ENCODE peak calls at places on chromosomes 7 and 10, in six cellular contexts. Q, Y, E, T, H and X are unnamed samples.
A peak's percentile ranks its signal among the peaks of the same experiment; 100 is the strongest.

GRCh38 chr7:84264341-84264740 is 69.8 kb upstream of the SEMA3A start:
- DNase-seq in Q (no peak), Y (no peak), E (no peak), T (no peak), H (no peak), X (no peak)

GRCh38 chr10:89115876-89116627 is 91.1 kb downstream of the CH25H start:
- DNase-seq in Q (no peak), Y (no peak), E (no peak), T (peak; percentile 93), H (peak; percentile 82), X (peak; percentile 76)

GRCh38 chr7:77326131-77326530 is 90.0 kb downstream of the GSAP start:
- DNase-seq in Q (no peak), Y (no peak), E (no peak), T (peak; percentile 56), H (no peak), X (peak; percentile 63)

GRCh38 chr10:7409045-7409731 is 1.6 kb downstream of the SFMBT2 start:
- DNase-seq in Q (peak; percentile 42), Y (peak; percentile 78), E (no peak), T (no peak), H (no peak), X (peak; percentile 53)

GRCh38 chr7:131431289-131431688 is 103.6 kb downstream of the MKLN1 start:
- DNase-seq in Q (no peak), Y (no peak), E (no peak), T (peak; percentile 76), H (no peak), X (no peak)

GRCh38 chr10:119306514-119306951 is 99.2 kb downstream of the GRK5 start:
- DNase-seq in Q (peak; percentile 53), Y (peak; percentile 87), E (no peak), T (peak; percentile 48), H (no peak), X (no peak)

GRCh38 chr7:4208586-4208985 is 473.5 kb upstream of the FOXK1 start:
- DNase-seq in Q (no peak), Y (no peak), E (no peak), T (no peak), H (no peak), X (no peak)

GRCh38 chr7:4834601-4835397 is 27.0 kb downstream of the PAPOLB start:
- DNase-seq in Q (no peak), Y (no peak), E (no peak), T (no peak), H (no peak), X (no peak)

GRCh38 chr7:40758590-40758989 is 623.8 kb downstream of the SUGCT start:
- DNase-seq in Q (no peak), Y (no peak), E (no peak), T (no peak), H (no peak), X (no peak)

GRCh38 chr7:40760997-40761396 is 626.2 kb downstream of the SUGCT start:
- DNase-seq in Q (no peak), Y (no peak), E (no peak), T (no peak), H (peak; percentile 19), X (no peak)

GRCh38 chr7:40763319-40764287 is 628.8 kb downstream of the SUGCT start:
- DNase-seq in Q (no peak), Y (no peak), E (peak; percentile 54), T (peak; percentile 52), H (no peak), X (peak; percentile 80)

GRCh38 chr7:40760293-40760964 is 625.6 kb downstream of the SUGCT start:
- DNase-seq in Q (no peak), Y (no peak), E (no peak), T (no peak), H (peak; percentile 67), X (no peak)

GRCh38 chr7:40761757-40762342 is 627.0 kb downstream of the SUGCT start:
- DNase-seq in Q (no peak), Y (no peak), E (no peak), T (peak; percentile 12), H (no peak), X (peak; percentile 14)
- TF ChIP-seq CTCF in Q (no peak), Y (no peak), E (peak; percentile 25), T (no peak), H (peak; percentile 17), X (peak; percentile 4)

DNA sequence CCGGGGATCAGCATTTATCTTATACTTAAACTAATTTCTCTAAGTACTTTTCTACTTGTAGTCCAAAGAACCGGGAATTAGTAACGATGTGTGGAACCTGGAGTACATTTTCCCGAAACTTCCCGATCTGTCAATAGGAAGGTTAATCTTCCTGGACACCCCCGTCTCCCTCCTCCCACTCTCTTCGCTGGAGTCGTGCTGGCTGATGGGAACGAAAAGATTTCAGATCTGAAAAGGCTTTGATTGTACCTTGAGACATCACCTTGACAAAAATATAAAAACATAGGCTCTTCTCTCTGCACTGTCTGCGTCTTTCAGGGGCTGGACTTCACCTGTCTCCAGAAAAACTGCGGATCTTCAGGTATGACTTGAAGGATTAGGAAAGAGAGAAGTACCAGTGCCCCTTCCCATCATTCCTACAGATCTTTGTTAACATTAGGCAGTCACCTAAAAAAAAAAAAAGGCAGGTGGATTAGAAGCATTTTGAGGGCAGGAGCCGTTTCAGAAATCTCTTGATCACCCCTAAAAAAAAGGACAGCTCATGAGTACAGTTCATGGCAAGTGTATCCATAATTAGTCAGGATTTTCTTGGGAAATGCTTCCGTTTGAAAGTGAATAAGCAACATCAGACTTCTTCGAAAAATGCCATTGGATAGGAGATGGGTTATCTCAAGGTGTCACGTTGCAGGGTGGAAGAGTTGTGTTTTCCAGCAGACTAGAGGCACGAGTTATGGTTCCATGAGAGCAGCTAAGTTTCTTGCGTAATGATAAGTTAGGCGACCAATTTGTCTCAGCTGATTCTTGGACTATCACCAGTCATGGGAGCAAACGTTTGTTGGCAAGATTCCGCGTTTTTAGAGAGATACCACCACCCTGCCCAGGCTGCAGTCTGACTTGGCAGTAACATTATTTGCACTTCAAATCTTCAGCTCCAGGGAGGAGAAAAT is 7.8 kb upstream of the BAMBI start:
- DNase-seq in Q (no peak), Y (no peak), E (no peak), T (no peak), H (no peak), X (no peak)
- H3K4me3 ChIP-seq in Q (peak overlapping the region; percentile 46), Y (no peak overlapping the region), E (peak overlapping the region; percentile 63), T (peak overlapping the region; percentile 47), H (peak overlapping the region; percentile 76), X (no peak overlapping the region)

GRCh38 chr7:102452451-102452850 is 12.2 kb downstream of the ALKBH4 start:
- DNase-seq in Q (no peak), Y (no peak), E (no peak), T (no peak), H (no peak), X (no peak)
- TF ChIP-seq CTCF in Q (no peak), Y (no peak), E (no peak), T (no peak), H (no peak), X (no peak)

DNA sequence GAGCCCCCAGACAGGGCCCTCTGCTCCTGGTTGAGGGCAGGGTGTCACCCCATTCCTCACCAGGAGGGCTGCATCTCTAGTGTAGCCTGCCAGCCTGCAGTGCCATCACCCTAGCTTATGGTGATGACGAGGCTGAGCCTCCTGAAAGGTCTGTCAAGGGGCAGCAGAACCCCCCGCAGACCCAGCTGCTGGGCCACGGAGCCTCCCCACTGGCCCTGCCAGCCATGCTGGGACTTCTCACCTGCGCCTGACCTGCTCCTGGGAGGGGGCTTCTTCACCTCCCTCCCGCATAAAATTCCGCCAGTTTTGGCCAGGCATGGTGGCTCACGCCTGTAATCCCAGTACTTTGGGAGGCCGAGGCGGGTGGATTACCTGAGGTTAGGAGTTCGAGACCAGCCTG is 40.4 kb upstream of the RASGEF1A start:
- DNase-seq in Q (no peak), Y (no peak), E (no peak), T (no peak), H (no peak), X (no peak)
- H3K4me3 ChIP-seq in Q (no peak overlapping the region), Y (no peak overlapping the region), E (no peak overlapping the region), T (no peak overlapping the region), H (no peak overlapping the region), X (no peak overlapping the region)

DNA sequence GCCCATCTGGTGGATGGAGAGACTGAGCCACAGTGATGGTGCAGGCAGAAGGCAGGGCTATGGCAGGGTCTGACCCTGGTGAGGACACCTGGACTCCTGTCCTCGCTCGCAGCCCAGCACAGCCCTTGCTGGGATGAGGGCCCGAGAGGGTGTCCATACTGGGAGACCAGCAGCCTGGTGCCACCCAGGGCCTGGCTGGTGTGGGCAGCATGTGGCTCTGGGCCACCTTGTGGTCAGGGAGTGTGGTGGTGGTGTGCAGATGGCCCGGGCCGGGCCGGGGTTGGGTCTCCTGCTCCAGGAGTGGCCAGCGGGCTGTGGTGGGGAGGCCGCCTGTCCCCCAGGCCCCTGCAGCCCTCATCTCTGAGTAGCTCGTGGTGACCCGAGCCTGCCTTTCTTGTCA is 14.9 kb downstream of the ADCY1 start:
- DNase-seq in Q (no peak), Y (no peak), E (no peak), T (no peak), H (no peak), X (no peak)
- TF ChIP-seq CTCF in Q (no peak), Y (no peak), E (no peak), T (no peak), H (no peak), X (no peak)

DNA sequence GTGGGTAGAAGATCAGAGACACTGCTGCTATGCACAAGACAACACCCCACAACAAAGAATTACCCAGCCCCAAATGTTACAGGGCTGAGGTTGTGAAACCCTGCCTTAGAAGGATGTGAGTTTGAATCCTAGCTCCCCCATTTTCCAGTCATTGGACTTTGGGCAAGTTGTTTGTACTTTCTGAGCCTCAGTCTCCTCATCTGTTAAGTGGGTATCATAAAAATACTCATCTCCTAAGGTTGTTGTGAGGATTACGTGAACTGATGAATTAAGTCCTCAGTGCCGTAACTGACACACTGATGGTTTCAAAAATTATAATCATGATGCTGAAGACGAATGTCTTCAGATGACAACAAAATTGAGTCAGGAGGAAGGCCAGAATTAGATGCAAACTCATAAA is 30.3 kb downstream of the RHOBTB1 start:
- DNase-seq in Q (no peak), Y (no peak), E (no peak), T (no peak), H (no peak), X (no peak)
- H3K4me3 ChIP-seq in Q (no peak overlapping the region), Y (no peak overlapping the region), E (no peak overlapping the region), T (no peak overlapping the region), H (no peak overlapping the region), X (no peak overlapping the region)